ENCODE peak calls at places on chromosomes 12 and 14, in nine cellular contexts. One of them, this sample, is unnamed.

GRCh38 chr12:7060353-7060954 is at the start of gene C1S:
- DNase-seq in heart left ventricle: peak
- DNase-seq in tibial artery: peak
- DNase-seq in upper lobe of right lung: peak
- DNase-seq in fibroblast of lung: peak
- DNase-seq in lower leg skin: peak
- DNase-seq in lower lobe of right lung: peak
- DNase-seq in neural progenitor cell: peak
- DNase-seq in A549: peak
- DNase-seq in this sample: peak

GRCh38 chr12:20183563-20183962 is 184.8 kb upstream of the PDE3A start:
- DNase-seq in heart left ventricle: no peak
- DNase-seq in tibial artery: no peak
- DNase-seq in upper lobe of right lung: no peak
- DNase-seq in fibroblast of lung: peak
- DNase-seq in lower leg skin: no peak
- DNase-seq in lower lobe of right lung: no peak
- DNase-seq in neural progenitor cell: no peak
- DNase-seq in A549: no peak
- DNase-seq in this sample: peak

GRCh38 chr12:66964629-66965028 is 285.8 kb upstream of the GRIP1 start:
- DNase-seq in heart left ventricle: no peak
- DNase-seq in tibial artery: no peak
- DNase-seq in upper lobe of right lung: no peak
- DNase-seq in fibroblast of lung: no peak
- DNase-seq in lower leg skin: no peak
- DNase-seq in lower lobe of right lung: no peak
- DNase-seq in neural progenitor cell: no peak
- DNase-seq in A549: no peak
- DNase-seq in this sample: peak

GRCh38 chr12:43884683-43885410 is 49.0 kb downstream of the TMEM117 start:
- DNase-seq in heart left ventricle: peak
- DNase-seq in tibial artery: no peak
- DNase-seq in upper lobe of right lung: no peak
- DNase-seq in fibroblast of lung: no peak
- DNase-seq in lower leg skin: no peak
- DNase-seq in lower lobe of right lung: no peak
- DNase-seq in neural progenitor cell: peak
- DNase-seq in A549: no peak
- DNase-seq in this sample: no peak

GRCh38 chr14:82075566-82075965 is 541.9 kb upstream of the SEL1L start:
- DNase-seq in heart left ventricle: no peak
- DNase-seq in tibial artery: no peak
- DNase-seq in upper lobe of right lung: no peak
- DNase-seq in fibroblast of lung: no peak
- DNase-seq in lower leg skin: no peak
- DNase-seq in lower lobe of right lung: no peak
- DNase-seq in neural progenitor cell: peak
- DNase-seq in A549: no peak
- DNase-seq in this sample: peak

GRCh38 chr12:12563529-12563928 is 866 bp upstream of the DUSP16 start:
- DNase-seq in heart left ventricle: no peak
- DNase-seq in tibial artery: no peak
- DNase-seq in upper lobe of right lung: no peak
- DNase-seq in fibroblast of lung: no peak
- DNase-seq in lower leg skin: no peak
- DNase-seq in lower lobe of right lung: no peak
- DNase-seq in neural progenitor cell: peak
- DNase-seq in A549: no peak
- DNase-seq in this sample: peak

GRCh38 chr12:2013527-2014223 is 9.4 kb upstream of the DCP1B start:
- DNase-seq in heart left ventricle: peak
- DNase-seq in tibial artery: peak
- DNase-seq in upper lobe of right lung: no peak
- DNase-seq in fibroblast of lung: peak
- DNase-seq in lower leg skin: no peak
- DNase-seq in lower lobe of right lung: no peak
- DNase-seq in neural progenitor cell: no peak
- DNase-seq in A549: no peak
- DNase-seq in this sample: peak

GRCh38 chr14:56953884-56954283 is 143.6 kb upstream of the OTX2 start:
- DNase-seq in heart left ventricle: no peak
- DNase-seq in tibial artery: no peak
- DNase-seq in upper lobe of right lung: no peak
- DNase-seq in fibroblast of lung: no peak
- DNase-seq in lower leg skin: no peak
- DNase-seq in lower lobe of right lung: no peak
- DNase-seq in neural progenitor cell: peak
- DNase-seq in A549: no peak
- DNase-seq in this sample: no peak

GRCh38 chr12:54663603-54664002 is 15.4 kb upstream of the DCD start:
- DNase-seq in heart left ventricle: no peak
- DNase-seq in tibial artery: no peak
- DNase-seq in upper lobe of right lung: no peak
- DNase-seq in fibroblast of lung: no peak
- DNase-seq in lower leg skin: no peak
- DNase-seq in lower lobe of right lung: no peak
- DNase-seq in neural progenitor cell: no peak
- DNase-seq in A549: no peak
- DNase-seq in this sample: no peak

GRCh38 chr12:25496098-25496587 is 56.9 kb downstream of the LMNTD1 start:
- DNase-seq in heart left ventricle: no peak
- DNase-seq in tibial artery: no peak
- DNase-seq in upper lobe of right lung: no peak
- DNase-seq in fibroblast of lung: peak
- DNase-seq in lower leg skin: no peak
- DNase-seq in lower lobe of right lung: no peak
- DNase-seq in neural progenitor cell: no peak
- DNase-seq in A549: no peak
- DNase-seq in this sample: peak

GRCh38 chr12:108301346-108301745 is 37.8 kb downstream of the CMKLR1 start:
- DNase-seq in heart left ventricle: no peak
- DNase-seq in tibial artery: no peak
- DNase-seq in upper lobe of right lung: peak
- DNase-seq in fibroblast of lung: no peak
- DNase-seq in lower leg skin: no peak
- DNase-seq in lower lobe of right lung: peak
- DNase-seq in neural progenitor cell: no peak
- DNase-seq in A549: no peak
- DNase-seq in this sample: no peak

GRCh38 chr12:93002278-93003054 is 73.4 kb upstream of the EEA1 start:
- DNase-seq in heart left ventricle: no peak
- DNase-seq in tibial artery: peak
- DNase-seq in upper lobe of right lung: no peak
- DNase-seq in fibroblast of lung: peak
- DNase-seq in lower leg skin: peak
- DNase-seq in lower lobe of right lung: no peak
- DNase-seq in neural progenitor cell: no peak
- DNase-seq in A549: no peak
- DNase-seq in this sample: peak

GRCh38 chr12:122646568-122647220 is 56.5 kb downstream of the HCAR2 start:
- DNase-seq in heart left ventricle: no peak
- DNase-seq in tibial artery: peak
- DNase-seq in upper lobe of right lung: no peak
- DNase-seq in fibroblast of lung: peak
- DNase-seq in lower leg skin: peak
- DNase-seq in lower lobe of right lung: no peak
- DNase-seq in neural progenitor cell: no peak
- DNase-seq in A549: no peak
- DNase-seq in this sample: peak

GRCh38 chr12:44285321-44285720 is 449.4 kb downstream of the TMEM117 start:
- DNase-seq in heart left ventricle: no peak
- DNase-seq in tibial artery: no peak
- DNase-seq in upper lobe of right lung: no peak
- DNase-seq in fibroblast of lung: no peak
- DNase-seq in lower leg skin: no peak
- DNase-seq in lower lobe of right lung: no peak
- DNase-seq in neural progenitor cell: no peak
- DNase-seq in A549: no peak
- DNase-seq in this sample: no peak

GRCh38 chr14:54579606-54580005 is 12.7 kb downstream of the SAMD4A start:
- DNase-seq in heart left ventricle: no peak
- DNase-seq in tibial artery: no peak
- DNase-seq in upper lobe of right lung: no peak
- DNase-seq in fibroblast of lung: no peak
- DNase-seq in lower leg skin: no peak
- DNase-seq in lower lobe of right lung: no peak
- DNase-seq in neural progenitor cell: no peak
- DNase-seq in A549: peak
- DNase-seq in this sample: peak

GRCh38 chr14:69818760-69819191 is 21.7 kb upstream of the SLC10A1 start:
- DNase-seq in heart left ventricle: peak
- DNase-seq in tibial artery: no peak
- DNase-seq in upper lobe of right lung: peak
- DNase-seq in fibroblast of lung: peak
- DNase-seq in lower leg skin: peak
- DNase-seq in lower lobe of right lung: no peak
- DNase-seq in neural progenitor cell: peak
- DNase-seq in A549: peak
- DNase-seq in this sample: peak

GRCh38 chr14:71113376-71113775 is 206.1 kb downstream of the PCNX1 start:
- DNase-seq in heart left ventricle: no peak
- DNase-seq in tibial artery: no peak
- DNase-seq in upper lobe of right lung: no peak
- DNase-seq in fibroblast of lung: peak
- DNase-seq in lower leg skin: no peak
- DNase-seq in lower lobe of right lung: no peak
- DNase-seq in neural progenitor cell: no peak
- DNase-seq in A549: no peak
- DNase-seq in this sample: peak

GRCh38 chr14:71107921-71108320 is 200.7 kb downstream of the PCNX1 start:
- DNase-seq in heart left ventricle: no peak
- DNase-seq in tibial artery: no peak
- DNase-seq in upper lobe of right lung: no peak
- DNase-seq in fibroblast of lung: no peak
- DNase-seq in lower leg skin: no peak
- DNase-seq in lower lobe of right lung: no peak
- DNase-seq in neural progenitor cell: no peak
- DNase-seq in A549: no peak
- DNase-seq in this sample: no peak

GRCh38 chr14:71105177-71105576 is 197.9 kb downstream of the PCNX1 start:
- DNase-seq in heart left ventricle: no peak
- DNase-seq in tibial artery: no peak
- DNase-seq in upper lobe of right lung: no peak
- DNase-seq in fibroblast of lung: no peak
- DNase-seq in lower leg skin: no peak
- DNase-seq in lower lobe of right lung: no peak
- DNase-seq in neural progenitor cell: no peak
- DNase-seq in A549: no peak
- DNase-seq in this sample: no peak

GRCh38 chr14:71103662-71104484 is 196.6 kb downstream of the PCNX1 start:
- DNase-seq in heart left ventricle: no peak
- DNase-seq in tibial artery: no peak
- DNase-seq in upper lobe of right lung: no peak
- DNase-seq in fibroblast of lung: peak
- DNase-seq in lower leg skin: no peak
- DNase-seq in lower lobe of right lung: no peak
- DNase-seq in neural progenitor cell: peak
- DNase-seq in A549: peak
- DNase-seq in this sample: peak

GRCh38 chr14:71108398-71109114 is 201.3 kb downstream of the PCNX1 start:
- DNase-seq in heart left ventricle: no peak
- DNase-seq in tibial artery: no peak
- DNase-seq in upper lobe of right lung: no peak
- DNase-seq in fibroblast of lung: no peak
- DNase-seq in lower leg skin: no peak
- DNase-seq in lower lobe of right lung: no peak
- DNase-seq in neural progenitor cell: no peak
- DNase-seq in A549: no peak
- DNase-seq in this sample: no peak
- TF ChIP-seq CTCF in heart left ventricle: no peak
- TF ChIP-seq CTCF in tibial artery: no peak
- TF ChIP-seq CTCF in upper lobe of right lung: no peak
- TF ChIP-seq CTCF in fibroblast of lung: no peak
- TF ChIP-seq CTCF in lower leg skin: no peak
- TF ChIP-seq CTCF in lower lobe of right lung: no peak
- TF ChIP-seq CTCF in neural progenitor cell: no peak
- TF ChIP-seq CTCF in A549: no peak
- TF ChIP-seq CTCF in this sample: no peak

GRCh38 chr12:5043589-5044419 is at the start of gene KCNA5:
- DNase-seq in heart left ventricle: peak
- DNase-seq in tibial artery: peak
- DNase-seq in upper lobe of right lung: no peak
- DNase-seq in fibroblast of lung: no peak
- DNase-seq in lower leg skin: no peak
- DNase-seq in lower lobe of right lung: no peak
- DNase-seq in neural progenitor cell: peak
- DNase-seq in A549: no peak
- DNase-seq in this sample: no peak
- H3K4me3 ChIP-seq in heart left ventricle: peak
- H3K4me3 ChIP-seq in tibial artery: peak
- H3K4me3 ChIP-seq in upper lobe of right lung: no peak
- H3K4me3 ChIP-seq in fibroblast of lung: no peak
- H3K4me3 ChIP-seq in lower leg skin: no peak
- H3K4me3 ChIP-seq in lower lobe of right lung: no peak
- H3K4me3 ChIP-seq in neural progenitor cell: peak
- H3K4me3 ChIP-seq in A549: no peak
- H3K4me3 ChIP-seq in this sample: no peak

DNA sequence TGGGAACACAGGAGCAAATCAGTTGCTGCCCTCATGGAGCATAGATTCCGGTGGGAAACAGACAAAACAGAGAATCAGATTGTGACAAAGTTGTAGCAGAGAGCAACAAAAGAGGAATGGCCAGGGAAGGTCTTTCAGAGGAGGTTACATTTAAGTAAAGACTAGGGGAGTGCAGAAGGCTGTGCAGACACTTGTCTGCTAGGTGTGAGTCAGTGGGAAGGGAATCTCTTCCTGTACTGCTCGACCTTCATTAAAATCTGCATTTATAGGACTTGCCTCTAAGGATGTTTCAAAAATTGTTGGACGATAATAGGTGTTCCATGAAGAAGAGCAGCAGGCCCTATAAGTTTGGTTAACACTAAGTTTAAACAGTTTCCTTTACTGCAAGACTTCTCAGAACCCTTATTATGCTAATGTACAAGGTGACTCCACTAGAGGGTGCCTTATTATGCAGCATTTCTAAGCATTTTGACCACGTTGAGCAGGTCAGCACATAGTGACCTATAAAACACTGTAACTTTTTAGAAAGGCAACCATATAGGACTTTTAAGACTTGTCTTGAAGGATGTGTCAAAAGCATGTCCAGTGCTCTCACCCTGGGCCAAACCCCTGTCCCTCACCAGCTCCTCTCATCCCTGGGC is 91.8 kb upstream of the RIC8B start:
- DNase-seq in heart left ventricle: no peak
- DNase-seq in tibial artery: no peak
- DNase-seq in upper lobe of right lung: no peak
- DNase-seq in fibroblast of lung: peak
- DNase-seq in lower leg skin: no peak
- DNase-seq in lower lobe of right lung: no peak
- DNase-seq in neural progenitor cell: no peak
- DNase-seq in A549: no peak
- DNase-seq in this sample: peak
- TF ChIP-seq CTCF in heart left ventricle: no peak
- TF ChIP-seq CTCF in tibial artery: no peak
- TF ChIP-seq CTCF in upper lobe of right lung: peak
- TF ChIP-seq CTCF in fibroblast of lung: no peak
- TF ChIP-seq CTCF in lower leg skin: no peak
- TF ChIP-seq CTCF in lower lobe of right lung: peak
- TF ChIP-seq CTCF in neural progenitor cell: peak
- TF ChIP-seq CTCF in A549: peak
- TF ChIP-seq CTCF in this sample: peak

DNA sequence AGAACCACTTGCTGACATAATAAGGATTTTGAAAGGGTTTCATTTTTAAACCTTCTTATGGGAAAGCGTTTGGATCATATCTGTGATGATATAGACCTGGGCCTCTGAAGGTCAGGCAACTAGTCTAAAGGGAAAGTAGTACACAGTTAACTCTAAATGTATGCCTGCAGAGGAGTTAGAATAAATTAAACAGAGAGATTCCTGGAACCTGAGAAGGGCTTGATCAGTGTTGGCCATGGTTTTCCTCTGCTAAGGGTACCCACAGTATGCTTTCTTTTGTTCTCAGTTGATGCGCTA is 14.4 kb upstream of the POLR3B start:
- DNase-seq in heart left ventricle: no peak
- DNase-seq in tibial artery: no peak
- DNase-seq in upper lobe of right lung: no peak
- DNase-seq in fibroblast of lung: no peak
- DNase-seq in lower leg skin: no peak
- DNase-seq in lower lobe of right lung: no peak
- DNase-seq in neural progenitor cell: no peak
- DNase-seq in A549: no peak
- DNase-seq in this sample: no peak
- H3K4me3 ChIP-seq in heart left ventricle: peak
- H3K4me3 ChIP-seq in tibial artery: peak
- H3K4me3 ChIP-seq in upper lobe of right lung: peak
- H3K4me3 ChIP-seq in fibroblast of lung: peak
- H3K4me3 ChIP-seq in lower leg skin: no peak
- H3K4me3 ChIP-seq in lower lobe of right lung: peak
- H3K4me3 ChIP-seq in neural progenitor cell: no peak
- H3K4me3 ChIP-seq in A549: no peak
- H3K4me3 ChIP-seq in this sample: peak

This sample was measured in fibroblast of pulmonary artery.